ENCODE peak calls at places on chromosome 14, in ten cellular contexts. G is upper lobe of left lung, X is SK-N-MC, S is K562, F is GM23338, V is GM12891, R is HCT116, P is SK-N-SH, N is H1, B is esophagus muscularis mucosa. A is an unnamed sample.

GRCh38 chr14:49581961-49582210 is 4.3 kb downstream of the RPS29 start:
- DNase-seq in G (no peak), X (no peak), S (no peak), F (no peak), V (no peak), R (no peak), P (no peak), N (no peak), B (no peak), A (no peak)

GRCh38 chr14:68610251-68610793 is 182.5 kb downstream of the ZFP36L1 start:
- DNase-seq in G (no peak), X (no peak), S (no peak), F (no peak), V (no peak), R (peak; percentile 26), P (no peak), N (no peak), B (no peak), A (no peak)

GRCh38 chr14:101123639-101124525 is 220.4 kb upstream of the RTL1 start:
- DNase-seq in G (no peak), X (no peak), S (no peak), F (no peak), V (no peak), R (no peak), P (peak; percentile 11), N (peak; percentile 39), B (no peak), A (peak; percentile 47)

GRCh38 chr14:68622856-68623255 is 170.0 kb downstream of the ZFP36L1 start:
- DNase-seq in G (no peak), X (no peak), S (no peak), F (no peak), V (no peak), R (no peak), P (no peak), N (no peak), B (peak; percentile 21), A (no peak)

GRCh38 chr14:64296561-64296960 is 2.4 kb upstream of the ESR2 start:
- DNase-seq in G (no peak), X (no peak), S (no peak), F (no peak), V (no peak), R (no peak), P (no peak), N (no peak), B (no peak), A (no peak)

GRCh38 chr14:51014625-51015024 is 70.3 kb upstream of the PYGL start:
- DNase-seq in G (no peak), X (no peak), S (no peak), F (no peak), V (no peak), R (no peak), P (no peak), N (no peak), B (no peak), A (no peak)

GRCh38 chr14:90519262-90519920 is 122.6 kb downstream of the CALM1 start:
- DNase-seq in G (no peak), X (no peak), S (no peak), F (no peak), V (no peak), R (no peak), P (no peak), N (no peak), B (no peak), A (no peak)

GRCh38 chr14:91882776-91883175 is 15.4 kb upstream of the TC2N start:
- DNase-seq in G (no peak), X (no peak), S (no peak), F (no peak), V (no peak), R (no peak), P (no peak), N (no peak), B (no peak), A (no peak)

DNA sequence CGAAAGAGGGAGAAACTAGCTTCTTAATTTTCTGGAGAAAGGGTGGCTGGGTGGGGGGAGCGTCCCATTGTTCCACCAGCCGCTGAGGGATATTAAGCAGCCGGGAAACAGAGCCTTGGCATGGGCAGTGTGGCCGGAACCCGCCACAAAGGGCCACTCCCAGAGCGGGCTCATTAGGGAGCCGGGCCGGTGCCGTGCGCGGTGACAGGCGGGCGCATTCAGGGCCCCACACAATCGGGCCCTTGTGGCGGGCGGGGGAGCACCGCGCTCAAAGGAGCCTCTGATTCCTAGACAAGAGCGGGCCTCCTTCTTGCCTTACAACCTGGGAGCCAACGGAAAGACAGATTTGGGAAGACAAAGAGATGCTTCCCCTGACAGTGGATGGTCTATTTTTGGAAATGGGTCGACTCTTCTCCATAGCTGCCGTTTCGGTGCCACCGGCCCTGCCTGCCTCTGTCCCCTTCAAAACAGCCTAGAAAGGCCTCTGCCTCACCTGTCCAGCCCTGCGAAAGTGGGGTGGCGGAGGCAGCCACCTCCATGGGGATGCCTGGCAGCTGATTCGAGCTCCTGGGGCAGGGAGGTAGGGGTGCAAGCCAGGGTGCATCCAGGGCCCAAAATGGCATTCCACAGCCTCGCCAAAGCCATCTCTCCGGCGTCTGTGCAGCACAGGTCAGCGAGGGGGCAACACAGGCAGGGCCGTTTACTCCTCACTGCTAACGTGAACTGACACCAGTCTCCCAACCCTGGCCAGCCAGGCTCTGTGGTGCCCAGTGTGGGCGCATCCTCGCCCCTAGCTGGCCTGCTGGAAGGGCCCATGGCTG is 10.9 kb downstream of the CCDC85C start:
- DNase-seq in G (peak; percentile 83), X (no peak), S (no peak), F (no peak), V (no peak), R (no peak), P (no peak), N (no peak), B (no peak), A (peak; percentile 65)
- TF ChIP-seq POLR2AphosphoS5 in G (no peak), X (no peak), S (no peak), F (no peak), V (no peak), R (no peak), P (no peak), N (no peak), B (peak; percentile 11), A (no peak)

GRCh38 chr14:103960457-103960856 is 18.1 kb upstream of the RD3L start:
- DNase-seq in G (no peak), X (no peak), S (no peak), F (no peak), V (no peak), R (no peak), P (peak; percentile 74), N (no peak), B (no peak), A (no peak)

GRCh38 chr14:103966631-103967030 is 24.3 kb upstream of the RD3L start:
- DNase-seq in G (no peak), X (no peak), S (no peak), F (no peak), V (no peak), R (no peak), P (no peak), N (no peak), B (no peak), A (no peak)

GRCh38 chr14:103961928-103962578 is 19.7 kb upstream of the RD3L start:
- DNase-seq in G (no peak), X (no peak), S (no peak), F (no peak), V (no peak), R (no peak), P (no peak), N (no peak), B (no peak), A (no peak)
- TF ChIP-seq POLR2AphosphoS5 in G (no peak), X (no peak), S (no peak), F (no peak), V (no peak), R (no peak), P (no peak), N (no peak), B (no peak), A (no peak)

DNA sequence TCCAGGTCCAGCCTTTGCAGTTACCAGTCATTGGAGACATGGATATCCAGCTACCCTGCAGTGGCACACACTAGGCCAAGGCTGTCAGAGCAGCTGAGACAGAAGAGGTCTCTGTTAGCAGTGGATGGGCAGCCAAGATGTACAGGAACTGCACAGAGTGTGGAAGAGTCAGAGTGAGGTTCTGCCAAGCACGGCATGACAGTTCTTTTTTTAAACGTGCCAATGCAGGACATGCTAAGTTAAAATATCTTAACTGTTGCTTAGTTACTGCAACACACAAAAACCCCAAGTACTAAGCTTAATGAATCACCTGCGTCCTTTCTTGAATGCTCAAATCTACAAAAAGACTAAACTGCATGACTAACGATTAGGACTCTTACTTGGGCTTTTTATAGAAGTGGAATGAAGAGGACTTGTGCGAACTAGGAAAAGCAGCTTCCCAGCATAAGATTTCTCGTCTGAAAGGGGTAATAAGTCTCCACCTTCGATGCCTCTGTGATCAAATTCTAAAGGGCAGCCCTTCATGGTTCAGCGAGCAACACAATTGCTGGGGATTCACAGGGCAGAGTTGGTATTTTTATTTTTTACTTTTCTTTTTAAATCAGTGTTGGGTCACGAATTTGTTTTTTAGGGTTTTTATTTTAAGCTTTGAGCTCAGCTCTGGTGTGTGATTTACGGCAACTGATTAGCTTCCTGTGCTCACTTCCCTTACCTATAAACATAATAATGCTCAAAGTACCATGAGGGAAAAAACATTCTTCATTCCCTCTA is 20.6 kb downstream of the MAPK1IP1L start:
- DNase-seq in G (no peak), X (no peak), S (no peak), F (no peak), V (no peak), R (no peak), P (no peak), N (no peak), B (no peak), A (no peak)
- TF ChIP-seq POLR2AphosphoS5 in G (peak; percentile 14), X (no peak), S (no peak), F (no peak), V (peak; percentile 46), R (no peak), P (no peak), N (no peak), B (peak; percentile 72), A (peak; percentile 44)

GRCh38 chr14:88987516-88987915 is 163.1 kb downstream of the TTC8 start:
- DNase-seq in G (no peak), X (no peak), S (no peak), F (no peak), V (no peak), R (peak; percentile 35), P (no peak), N (no peak), B (no peak), A (no peak)

GRCh38 chr14:88983755-88984154 is 159.3 kb downstream of the TTC8 start:
- DNase-seq in G (no peak), X (no peak), S (no peak), F (no peak), V (no peak), R (no peak), P (no peak), N (no peak), B (no peak), A (no peak)

GRCh38 chr14:88989911-88990310 is 165.5 kb downstream of the TTC8 start:
- DNase-seq in G (no peak), X (no peak), S (no peak), F (no peak), V (no peak), R (no peak), P (no peak), N (no peak), B (no peak), A (no peak)

GRCh38 chr14:88985654-88986053 is 161.2 kb downstream of the TTC8 start:
- DNase-seq in G (no peak), X (no peak), S (no peak), F (no peak), V (no peak), R (no peak), P (peak; percentile 75), N (no peak), B (no peak), A (no peak)

DNA sequence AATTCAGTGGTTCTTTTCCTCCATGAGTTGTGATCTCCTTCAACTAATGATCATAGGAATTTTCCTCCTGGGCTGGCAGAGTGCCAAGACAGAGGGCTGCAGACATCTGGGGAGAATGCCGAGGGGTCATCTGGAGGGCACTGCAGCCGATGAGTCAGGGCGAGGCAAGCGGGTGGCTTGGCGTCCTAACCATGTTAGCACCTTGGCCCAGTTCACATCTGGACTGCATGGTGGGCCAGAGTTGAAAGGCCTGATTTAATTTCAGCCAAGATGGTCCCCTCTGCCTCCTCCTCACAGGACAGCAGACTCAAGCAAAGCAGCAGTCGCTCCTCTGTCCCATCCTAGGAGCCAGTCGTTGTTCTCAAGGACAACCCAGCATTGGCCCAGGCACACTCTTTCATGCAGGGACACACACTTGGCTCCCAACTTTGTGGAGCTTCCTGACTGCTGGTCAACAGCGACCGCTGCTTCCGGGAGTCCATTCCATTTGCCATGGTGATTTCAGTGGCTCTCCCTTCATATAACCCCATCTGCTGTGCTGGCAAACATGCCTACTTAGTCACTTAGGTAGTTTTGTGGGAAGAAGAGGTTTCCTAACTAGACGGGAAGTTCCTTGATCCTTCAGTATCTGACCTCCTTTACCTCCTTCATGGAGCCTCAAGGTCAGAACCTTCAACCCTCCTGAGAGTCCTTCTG is 161.8 kb downstream of the TTC8 start:
- DNase-seq in G (peak; percentile 42), X (no peak), S (no peak), F (no peak), V (no peak), R (peak; percentile 31), P (peak; percentile 69), N (no peak), B (no peak), A (no peak)
- TF ChIP-seq POLR2AphosphoS5 in G (no peak), X (no peak), S (no peak), F (no peak), V (no peak), R (no peak), P (no peak), N (no peak), B (no peak), A (no peak)

A was measured in sigmoid colon.